ENCODE peak calls at places on chromosomes 1 and 21, in seven cellular contexts. S, W, Q, U, J, Z and V are unnamed samples.

GRCh38 chr21:44006656-44007055 is 5.5 kb upstream of the TRAPPC10 start:
- DNase-seq in S (no peak), Q (peak), W (no peak), J (no peak), U (peak), Z (no peak), V (no peak)

GRCh38 chr1:67673468-67674201 is 11.4 kb upstream of the GADD45A start:
- DNase-seq in W (no peak), Z (no peak), S (no peak), U (no peak), J (no peak), Q (no peak), V (no peak)

GRCh38 chr1:157978547-157979403 is 14.7 kb upstream of the KIRREL1 start:
- DNase-seq in U (no peak), J (no peak), Z (no peak), S (no peak), W (no peak), Q (no peak), V (no peak)

GRCh38 chr1:85936470-85936869 is 220.1 kb downstream of the COL24A1 start:
- DNase-seq in W (no peak), U (no peak), J (no peak), Q (no peak), Z (no peak), S (no peak), V (peak)

GRCh38 chr1:94382163-94382562 is 36.0 kb upstream of the ABCD3 start:
- DNase-seq in W (no peak), U (peak), S (no peak), J (no peak), Q (no peak), Z (no peak), V (no peak)

GRCh38 chr21:17429936-17430335 is 82.9 kb upstream of the CXADR start:
- DNase-seq in J (no peak), W (no peak), S (no peak), U (no peak), Z (no peak), Q (no peak), V (no peak)

GRCh38 chr1:163737261-163737660 is 415.5 kb downstream of the NUF2 start:
- DNase-seq in J (no peak), W (no peak), Z (no peak), S (no peak), U (no peak), Q (peak), V (no peak)

GRCh38 chr21:42566524-42567180 is 53.0 kb downstream of the SLC37A1 start:
- DNase-seq in U (peak), J (no peak), Q (no peak), Z (no peak), S (no peak), W (no peak), V (peak)

GRCh38 chr21:46038871-46039397 is 57.4 kb downstream of the COL6A1 start:
- DNase-seq in Z (no peak), W (no peak), S (no peak), U (no peak), Q (peak), J (no peak), V (peak)

GRCh38 chr1:206569548-206569947 is 42.7 kb downstream of the EIF2D start:
- DNase-seq in Q (no peak), S (no peak), J (no peak), U (no peak), Z (no peak), W (no peak), V (no peak)

GRCh38 chr21:33042812-33043211 is 17.1 kb downstream of the OLIG2 start:
- DNase-seq in J (no peak), Z (no peak), Q (peak), U (no peak), W (no peak), S (no peak), V (no peak)

GRCh38 chr1:194908643-194909042 is 1699.6 kb downstream of the KCNT2 start:
- DNase-seq in U (no peak), W (no peak), J (no peak), Z (no peak), S (no peak), Q (peak), V (no peak)

GRCh38 chr1:17369466-17369865 is 2.5 kb upstream of the PADI6 start:
- DNase-seq in Z (no peak), U (no peak), Q (peak), J (no peak), W (no peak), S (no peak), V (no peak)

GRCh38 chr1:183892351-183892793 is 87.5 kb downstream of the RGL1 start:
- DNase-seq in W (no peak), Z (no peak), Q (no peak), S (no peak), U (peak), J (no peak), V (no peak)

GRCh38 chr1:204410764-204411450 is 710 bp downstream of the PPP1R15B start:
- DNase-seq in J (no peak), W (no peak), Z (peak), U (no peak), S (peak), Q (peak), V (no peak)

GRCh38 chr1:234893725-234894630 is 234.7 kb downstream of the TOMM20 start:
- DNase-seq in Q (peak), Z (no peak), S (no peak), J (no peak), U (no peak), W (no peak), V (no peak)

GRCh38 chr1:68111804-68112436 is 61.5 kb upstream of the DIRAS3 start:
- DNase-seq in Q (peak), W (no peak), U (peak), S (no peak), Z (peak), J (no peak), V (peak)

GRCh38 chr1:228842094-228842775 is 107.0 kb downstream of the RHOU start:
- DNase-seq in J (no peak), S (no peak), Q (peak), U (no peak), W (no peak), Z (no peak), V (no peak)